ENCODE peak calls at places on chromosomes 5 and 9, in seven cellular contexts. One of them, this sample, is unnamed.

GRCh38 chr5:37721447-37721871 is 118.4 kb downstream of the GDNF start:
- DNase-seq in A549: no peak
- DNase-seq in right atrium auricular region: no peak
- DNase-seq in HL-60: no peak
- DNase-seq in CD8-positive, alpha-beta T cell: no peak
- DNase-seq in HCT116: no peak
- DNase-seq in choroid plexus epithelial cell: peak; percentile 56
- DNase-seq in this sample: no peak

GRCh38 chr9:5838884-5839571 is 6.1 kb upstream of the ERMP1 start:
- DNase-seq in choroid plexus epithelial cell: peak; percentile 55
- DNase-seq in CD8-positive, alpha-beta T cell: no peak
- DNase-seq in HL-60: no peak
- DNase-seq in right atrium auricular region: no peak
- DNase-seq in HCT116: peak; percentile 77
- DNase-seq in A549: peak; percentile 96
- DNase-seq in this sample: no peak

GRCh38 chr5:127236254-127236653 is 54.3 kb upstream of the MEGF10 start:
- DNase-seq in CD8-positive, alpha-beta T cell: no peak
- DNase-seq in HL-60: no peak
- DNase-seq in choroid plexus epithelial cell: no peak
- DNase-seq in right atrium auricular region: no peak
- DNase-seq in A549: no peak
- DNase-seq in HCT116: no peak
- DNase-seq in this sample: no peak

GRCh38 chr5:158861366-158861765 is 238.3 kb downstream of the EBF1 start:
- DNase-seq in HCT116: no peak
- DNase-seq in HL-60: no peak
- DNase-seq in CD8-positive, alpha-beta T cell: no peak
- DNase-seq in right atrium auricular region: no peak
- DNase-seq in A549: no peak
- DNase-seq in choroid plexus epithelial cell: no peak
- DNase-seq in this sample: no peak

GRCh38 chr5:155313518-155313917 is 300.0 kb downstream of the KIF4B start:
- DNase-seq in A549: no peak
- DNase-seq in HL-60: no peak
- DNase-seq in CD8-positive, alpha-beta T cell: no peak
- DNase-seq in choroid plexus epithelial cell: no peak
- DNase-seq in right atrium auricular region: no peak
- DNase-seq in HCT116: no peak
- DNase-seq in this sample: no peak

GRCh38 chr9:28503573-28503972 is 930.3 kb upstream of the C9orf72 start:
- DNase-seq in CD8-positive, alpha-beta T cell: no peak
- DNase-seq in HL-60: no peak
- DNase-seq in A549: no peak
- DNase-seq in choroid plexus epithelial cell: no peak
- DNase-seq in HCT116: no peak
- DNase-seq in right atrium auricular region: no peak
- DNase-seq in this sample: no peak

GRCh38 chr5:168288349-168289245 is 2.8 kb upstream of the WWC1 start:
- DNase-seq in A549: no peak
- DNase-seq in HCT116: peak; percentile 76
- DNase-seq in HL-60: no peak
- DNase-seq in CD8-positive, alpha-beta T cell: no peak
- DNase-seq in choroid plexus epithelial cell: no peak
- DNase-seq in right atrium auricular region: no peak
- DNase-seq in this sample: no peak

GRCh38 chr5:124663101-124663506 is 83.3 kb downstream of the ZNF608 start:
- DNase-seq in HCT116: no peak
- DNase-seq in A549: no peak
- DNase-seq in choroid plexus epithelial cell: no peak
- DNase-seq in right atrium auricular region: no peak
- DNase-seq in HL-60: no peak
- DNase-seq in CD8-positive, alpha-beta T cell: no peak
- DNase-seq in this sample: no peak

GRCh38 chr9:96344458-96345180 is 38.9 kb downstream of the SLC35D2 start:
- DNase-seq in HCT116: peak; percentile 73
- DNase-seq in A549: peak; percentile 88
- DNase-seq in HL-60: no peak
- DNase-seq in choroid plexus epithelial cell: peak; percentile 95
- DNase-seq in right atrium auricular region: peak; percentile 84
- DNase-seq in CD8-positive, alpha-beta T cell: no peak
- DNase-seq in this sample: no peak

GRCh38 chr5:32531885-32532520 is 53.4 kb upstream of the SUB1 start:
- DNase-seq in CD8-positive, alpha-beta T cell: peak; percentile 10
- DNase-seq in right atrium auricular region: no peak
- DNase-seq in A549: peak; percentile 75
- DNase-seq in HCT116: no peak
- DNase-seq in HL-60: peak; percentile 9
- DNase-seq in choroid plexus epithelial cell: peak; percentile 79
- DNase-seq in this sample: no peak

GRCh38 chr9:114280636-114281315 is 42.1 kb upstream of the ORM1 start:
- DNase-seq in A549: no peak
- DNase-seq in HL-60: no peak
- DNase-seq in CD8-positive, alpha-beta T cell: no peak
- DNase-seq in choroid plexus epithelial cell: no peak
- DNase-seq in right atrium auricular region: no peak
- DNase-seq in HCT116: no peak
- DNase-seq in this sample: no peak

GRCh38 chr9:1458503-1458902 is 408.3 kb downstream of the DMRT2 start:
- DNase-seq in HCT116: peak; percentile 7
- DNase-seq in HL-60: no peak
- DNase-seq in CD8-positive, alpha-beta T cell: no peak
- DNase-seq in choroid plexus epithelial cell: peak; percentile 2
- DNase-seq in A549: no peak
- DNase-seq in right atrium auricular region: no peak
- DNase-seq in this sample: no peak

GRCh38 chr5:91091471-91092234 is 291.5 kb downstream of the ARRDC3 start:
- DNase-seq in A549: no peak
- DNase-seq in right atrium auricular region: no peak
- DNase-seq in choroid plexus epithelial cell: no peak
- DNase-seq in CD8-positive, alpha-beta T cell: no peak
- DNase-seq in HCT116: no peak
- DNase-seq in HL-60: no peak
- DNase-seq in this sample: no peak
- TF ChIP-seq CTCF in A549: no peak
- TF ChIP-seq CTCF in right atrium auricular region: no peak
- TF ChIP-seq CTCF in choroid plexus epithelial cell: no peak
- TF ChIP-seq CTCF in CD8-positive, alpha-beta T cell: no peak
- TF ChIP-seq CTCF in HCT116: no peak
- TF ChIP-seq CTCF in HL-60: no peak
- TF ChIP-seq CTCF in this sample: no peak

GRCh38 chr9:4327504-4328191 is 27.8 kb upstream of the GLIS3 start:
- DNase-seq in CD8-positive, alpha-beta T cell: no peak
- DNase-seq in HCT116: no peak
- DNase-seq in choroid plexus epithelial cell: peak; percentile 74
- DNase-seq in A549: no peak
- DNase-seq in HL-60: no peak
- DNase-seq in right atrium auricular region: no peak
- DNase-seq in this sample: no peak
- TF ChIP-seq CTCF in CD8-positive, alpha-beta T cell: no peak
- TF ChIP-seq CTCF in HCT116: peak; percentile 29
- TF ChIP-seq CTCF in choroid plexus epithelial cell: peak; percentile 36
- TF ChIP-seq CTCF in A549: no peak
- TF ChIP-seq CTCF in HL-60: no peak
- TF ChIP-seq CTCF in right atrium auricular region: no peak
- TF ChIP-seq CTCF in this sample: peak; percentile 21

DNA sequence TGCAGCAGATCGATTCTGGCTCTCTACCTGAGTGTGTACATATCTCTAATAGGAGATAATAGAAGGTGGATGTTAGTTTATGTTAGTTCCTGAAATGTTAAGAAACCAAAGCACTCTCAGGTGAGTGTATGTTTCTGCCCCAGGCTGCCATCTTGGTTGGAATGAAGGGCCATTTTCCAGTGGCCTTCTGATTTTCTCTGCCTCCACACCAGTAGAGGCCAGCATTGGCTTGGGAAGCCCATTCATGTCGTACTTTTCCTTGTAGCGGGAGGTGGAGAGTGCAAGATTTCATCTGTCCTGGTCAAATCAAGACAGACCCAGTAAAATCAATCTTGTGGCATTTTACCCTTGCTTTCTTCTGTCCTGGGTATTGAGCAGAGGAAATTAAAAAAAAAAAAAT is 91.0 kb downstream of the GAS1 start:
- DNase-seq in CD8-positive, alpha-beta T cell: no peak
- DNase-seq in choroid plexus epithelial cell: peak; percentile 21
- DNase-seq in right atrium auricular region: no peak
- DNase-seq in A549: no peak
- DNase-seq in HCT116: no peak
- DNase-seq in HL-60: no peak
- DNase-seq in this sample: no peak
- TF ChIP-seq CTCF in CD8-positive, alpha-beta T cell: no peak
- TF ChIP-seq CTCF in choroid plexus epithelial cell: peak; percentile 42
- TF ChIP-seq CTCF in right atrium auricular region: no peak
- TF ChIP-seq CTCF in A549: no peak
- TF ChIP-seq CTCF in HCT116: no peak
- TF ChIP-seq CTCF in HL-60: no peak
- TF ChIP-seq CTCF in this sample: no peak

DNA sequence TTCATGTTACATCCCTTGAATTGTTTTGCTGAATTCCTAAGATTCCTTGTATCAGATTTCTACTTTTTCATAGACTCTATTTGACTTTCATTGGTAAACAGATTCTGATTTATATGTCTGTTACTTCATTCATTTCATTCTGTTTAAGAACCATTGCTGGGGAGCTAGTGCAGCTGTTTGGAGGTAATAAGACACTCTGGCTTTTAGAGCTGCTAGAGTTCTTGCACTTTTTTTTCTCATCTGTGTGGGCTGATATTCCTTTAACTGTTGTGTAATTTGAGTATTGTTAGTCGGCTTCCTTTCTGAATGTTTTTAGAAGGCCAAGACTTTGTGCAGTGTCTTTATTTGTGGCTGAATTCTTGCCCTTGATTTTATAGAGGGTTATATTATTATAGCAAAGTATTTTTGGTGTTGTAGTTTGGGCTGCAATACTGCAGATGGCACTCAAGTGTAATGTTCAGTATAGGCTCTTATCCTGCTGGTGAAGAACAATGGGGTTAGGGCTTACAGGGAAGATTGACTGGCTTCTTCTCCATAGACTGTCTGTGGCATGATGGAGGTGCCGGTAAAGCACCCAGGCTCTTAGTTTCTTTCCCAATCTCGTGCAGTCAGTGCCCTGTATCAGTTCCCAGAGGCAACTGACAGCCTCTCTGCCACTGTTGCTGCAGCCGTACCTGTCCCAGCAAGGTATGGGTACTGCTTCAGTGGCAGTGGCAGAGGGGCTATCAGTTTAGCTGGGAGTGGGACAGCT is 162.2 kb downstream of the OXCT1 start:
- DNase-seq in choroid plexus epithelial cell: peak; percentile 84
- DNase-seq in CD8-positive, alpha-beta T cell: no peak
- DNase-seq in A549: peak; percentile 2
- DNase-seq in HL-60: peak; percentile 12
- DNase-seq in right atrium auricular region: no peak
- DNase-seq in HCT116: peak; percentile 21
- DNase-seq in this sample: no peak
- TF ChIP-seq CTCF in choroid plexus epithelial cell: peak; percentile 77
- TF ChIP-seq CTCF in CD8-positive, alpha-beta T cell: no peak
- TF ChIP-seq CTCF in A549: no peak
- TF ChIP-seq CTCF in HL-60: no peak
- TF ChIP-seq CTCF in right atrium auricular region: no peak
- TF ChIP-seq CTCF in HCT116: peak; percentile 59
- TF ChIP-seq CTCF in this sample: no peak

This sample was measured in progenitor cell of endocrine pancreas.